ENCODE peak calls at places on chromosomes 16 and 17, in nine cellular contexts. One of them, this sample, is unnamed.

GRCh38 chr16:50697881-50698767 is 4.7 kb downstream of the NOD2 start:
- DNase-seq in mesenchymal stem cell: peak; percentile 61
- DNase-seq in HCT116: no peak
- DNase-seq in neuronal stem cell: no peak
- DNase-seq in mesendoderm: no peak
- DNase-seq in IMR-90: peak; percentile 46
- DNase-seq in fibroblast of lung: peak; percentile 36
- DNase-seq in GM12878: peak; percentile 65
- DNase-seq in H9: no peak
- DNase-seq in this sample: peak; percentile 51

GRCh38 chr16:2026461-2027023 is at the start of gene NHERF2:
- DNase-seq in mesenchymal stem cell: peak; percentile 40
- DNase-seq in HCT116: no peak
- DNase-seq in neuronal stem cell: no peak
- DNase-seq in mesendoderm: no peak
- DNase-seq in IMR-90: no peak
- DNase-seq in fibroblast of lung: no peak
- DNase-seq in GM12878: no peak
- DNase-seq in H9: no peak
- DNase-seq in this sample: peak; percentile 32

GRCh38 chr17:3683054-3683511 is 12.9 kb downstream of the P2RX5 start:
- DNase-seq in mesenchymal stem cell: peak; percentile 35
- DNase-seq in HCT116: peak; percentile 53
- DNase-seq in neuronal stem cell: no peak
- DNase-seq in mesendoderm: peak; percentile 81
- DNase-seq in IMR-90: no peak
- DNase-seq in fibroblast of lung: no peak
- DNase-seq in GM12878: peak; percentile 48
- DNase-seq in H9: peak; percentile 84
- DNase-seq in this sample: peak; percentile 68

GRCh38 chr16:67594956-67595355 is 32.6 kb downstream of the CTCF start:
- DNase-seq in mesenchymal stem cell: peak; percentile 13
- DNase-seq in HCT116: no peak
- DNase-seq in neuronal stem cell: no peak
- DNase-seq in mesendoderm: peak; percentile 22
- DNase-seq in IMR-90: peak; percentile 68
- DNase-seq in fibroblast of lung: peak; percentile 40
- DNase-seq in GM12878: no peak
- DNase-seq in H9: no peak
- DNase-seq in this sample: no peak

GRCh38 chr16:79436885-79437284 is 163.7 kb downstream of the MAF start:
- DNase-seq in mesenchymal stem cell: no peak
- DNase-seq in HCT116: no peak
- DNase-seq in neuronal stem cell: no peak
- DNase-seq in mesendoderm: no peak
- DNase-seq in IMR-90: no peak
- DNase-seq in fibroblast of lung: no peak
- DNase-seq in GM12878: no peak
- DNase-seq in H9: no peak
- DNase-seq in this sample: no peak

GRCh38 chr17:67549787-67550186 is 167.9 kb upstream of the NOL11 start:
- DNase-seq in mesenchymal stem cell: no peak
- DNase-seq in HCT116: no peak
- DNase-seq in neuronal stem cell: no peak
- DNase-seq in mesendoderm: no peak
- DNase-seq in IMR-90: no peak
- DNase-seq in fibroblast of lung: no peak
- DNase-seq in GM12878: no peak
- DNase-seq in H9: peak; percentile 31
- DNase-seq in this sample: no peak

GRCh38 chr17:46002311-46002972 is 3.4 kb downstream of the STH start:
- DNase-seq in mesenchymal stem cell: peak; percentile 63
- DNase-seq in HCT116: peak; percentile 43
- DNase-seq in neuronal stem cell: peak; percentile 73
- DNase-seq in mesendoderm: peak; percentile 74
- DNase-seq in IMR-90: peak; percentile 51
- DNase-seq in fibroblast of lung: peak; percentile 58
- DNase-seq in GM12878: peak; percentile 16
- DNase-seq in H9: peak; percentile 86
- DNase-seq in this sample: peak; percentile 56

GRCh38 chr17:77577491-77577890 is 381.0 kb upstream of the TNRC6C start:
- DNase-seq in mesenchymal stem cell: no peak
- DNase-seq in HCT116: no peak
- DNase-seq in neuronal stem cell: no peak
- DNase-seq in mesendoderm: no peak
- DNase-seq in IMR-90: no peak
- DNase-seq in fibroblast of lung: no peak
- DNase-seq in GM12878: no peak
- DNase-seq in H9: no peak
- DNase-seq in this sample: no peak

GRCh38 chr16:19046062-19046461 is 21.4 kb upstream of the COQ7 start:
- DNase-seq in mesenchymal stem cell: no peak
- DNase-seq in HCT116: no peak
- DNase-seq in neuronal stem cell: no peak
- DNase-seq in mesendoderm: no peak
- DNase-seq in IMR-90: no peak
- DNase-seq in fibroblast of lung: no peak
- DNase-seq in GM12878: no peak
- DNase-seq in H9: no peak
- DNase-seq in this sample: no peak

GRCh38 chr17:81909231-81909630 is 2.0 kb downstream of the PCYT2 start:
- DNase-seq in mesenchymal stem cell: no peak
- DNase-seq in HCT116: no peak
- DNase-seq in neuronal stem cell: no peak
- DNase-seq in mesendoderm: no peak
- DNase-seq in IMR-90: no peak
- DNase-seq in fibroblast of lung: no peak
- DNase-seq in GM12878: no peak
- DNase-seq in H9: no peak
- DNase-seq in this sample: no peak

GRCh38 chr16:525520-526180 is 1.9 kb upstream of the CAPN15 start:
- DNase-seq in mesenchymal stem cell: peak; percentile 95
- DNase-seq in HCT116: peak; percentile 57
- DNase-seq in neuronal stem cell: no peak
- DNase-seq in mesendoderm: peak; percentile 67
- DNase-seq in IMR-90: peak; percentile 92
- DNase-seq in fibroblast of lung: peak; percentile 75
- DNase-seq in GM12878: peak; percentile 62
- DNase-seq in H9: no peak
- DNase-seq in this sample: no peak

GRCh38 chr16:30342751-30343490 is 12.2 kb downstream of the CD2BP2 start:
- DNase-seq in mesenchymal stem cell: no peak
- DNase-seq in HCT116: no peak
- DNase-seq in neuronal stem cell: no peak
- DNase-seq in mesendoderm: no peak
- DNase-seq in IMR-90: no peak
- DNase-seq in fibroblast of lung: no peak
- DNase-seq in GM12878: no peak
- DNase-seq in H9: peak; percentile 23
- DNase-seq in this sample: no peak

GRCh38 chr17:7281953-7282751 is 634 bp downstream of the SLC2A4 start:
- DNase-seq in mesenchymal stem cell: no peak
- DNase-seq in HCT116: no peak
- DNase-seq in neuronal stem cell: no peak
- DNase-seq in mesendoderm: no peak
- DNase-seq in IMR-90: no peak
- DNase-seq in fibroblast of lung: no peak
- DNase-seq in GM12878: no peak
- DNase-seq in H9: peak; percentile 64
- DNase-seq in this sample: no peak

GRCh38 chr17:7279453-7279852 is 2.1 kb upstream of the SLC2A4 start:
- DNase-seq in mesenchymal stem cell: no peak
- DNase-seq in HCT116: no peak
- DNase-seq in neuronal stem cell: no peak
- DNase-seq in mesendoderm: no peak
- DNase-seq in IMR-90: no peak
- DNase-seq in fibroblast of lung: no peak
- DNase-seq in GM12878: no peak
- DNase-seq in H9: no peak
- DNase-seq in this sample: no peak

GRCh38 chr17:7281074-7281952 is at the start of gene SLC2A4:
- DNase-seq in mesenchymal stem cell: peak; percentile 96
- DNase-seq in HCT116: peak; percentile 95
- DNase-seq in neuronal stem cell: peak; percentile 99
- DNase-seq in mesendoderm: peak; percentile 99
- DNase-seq in IMR-90: peak; percentile 90
- DNase-seq in fibroblast of lung: peak; percentile 93
- DNase-seq in GM12878: peak; percentile 41
- DNase-seq in H9: peak; percentile 99
- DNase-seq in this sample: peak; percentile 95

GRCh38 chr17:7282752-7283321 is 1.3 kb downstream of the SLC2A4 start:
- DNase-seq in mesenchymal stem cell: no peak
- DNase-seq in HCT116: no peak
- DNase-seq in neuronal stem cell: no peak
- DNase-seq in mesendoderm: no peak
- DNase-seq in IMR-90: no peak
- DNase-seq in fibroblast of lung: peak; percentile 22
- DNase-seq in GM12878: no peak
- DNase-seq in H9: no peak
- DNase-seq in this sample: no peak

DNA sequence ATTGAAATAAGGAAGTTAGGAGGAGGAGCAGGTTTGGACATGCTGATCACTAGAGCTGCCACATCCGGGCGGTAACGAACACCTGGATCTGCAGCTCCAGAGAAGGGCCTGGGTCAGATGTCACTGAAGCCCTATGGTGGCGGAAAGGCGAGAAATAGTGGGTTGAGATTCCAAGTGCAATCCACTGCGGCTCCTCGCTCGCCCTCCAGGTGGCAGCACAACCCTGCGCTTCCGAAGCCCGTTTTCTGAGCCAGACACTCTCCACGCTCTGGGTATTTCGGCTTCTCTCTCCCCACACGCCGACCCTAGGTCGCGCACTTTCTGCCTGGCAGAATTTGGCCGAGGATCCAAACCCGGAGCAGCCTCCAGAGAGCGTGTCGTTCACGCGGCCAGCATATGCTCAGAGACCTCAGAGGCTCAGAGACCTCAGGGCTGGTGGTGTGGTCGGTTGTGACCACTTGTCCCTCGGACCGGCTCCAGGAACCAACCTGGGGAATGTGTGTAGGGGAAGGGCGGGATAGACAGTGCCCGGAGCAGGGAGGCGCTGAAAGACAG is 922 bp upstream of the SLC2A4 start:
- DNase-seq in mesenchymal stem cell: peak; percentile 86
- DNase-seq in HCT116: peak; percentile 70
- DNase-seq in neuronal stem cell: peak; percentile 91
- DNase-seq in mesendoderm: peak; percentile 94
- DNase-seq in IMR-90: peak; percentile 68
- DNase-seq in fibroblast of lung: peak; percentile 78
- DNase-seq in GM12878: peak; percentile 40
- DNase-seq in H9: peak; percentile 98
- DNase-seq in this sample: peak; percentile 86
- H3K9ac ChIP-seq in mesenchymal stem cell: peak overlapping the region; percentile 77
- H3K9ac ChIP-seq in HCT116: peak overlapping the region; percentile 93
- H3K9ac ChIP-seq in neuronal stem cell: no peak overlapping the region
- H3K9ac ChIP-seq in mesendoderm: peak overlapping the region; percentile 30
- H3K9ac ChIP-seq in IMR-90: no peak overlapping the region
- H3K9ac ChIP-seq in fibroblast of lung: peak overlapping the region; percentile 53
- H3K9ac ChIP-seq in GM12878: no peak overlapping the region
- H3K9ac ChIP-seq in H9: no peak overlapping the region
- H3K9ac ChIP-seq in this sample: peak overlapping the region; percentile 13

GRCh38 chr17:41777579-41778188 is 8.8 kb downstream of the JUP start:
- DNase-seq in mesenchymal stem cell: peak; percentile 92
- DNase-seq in HCT116: no peak
- DNase-seq in neuronal stem cell: no peak
- DNase-seq in mesendoderm: peak; percentile 40
- DNase-seq in IMR-90: peak; percentile 96
- DNase-seq in fibroblast of lung: peak; percentile 98
- DNase-seq in GM12878: no peak
- DNase-seq in H9: no peak
- DNase-seq in this sample: no peak
- H3K4me1 ChIP-seq in mesenchymal stem cell: peaks cover 71% of the 10 kb centered on the region
- H3K4me1 ChIP-seq in HCT116: peaks cover 91% of the 10 kb centered on the region
- H3K4me1 ChIP-seq in neuronal stem cell: peaks cover 44% of the 10 kb centered on the region
- H3K4me1 ChIP-seq in mesendoderm: peaks cover 15% of the 10 kb centered on the region
- H3K4me1 ChIP-seq in IMR-90: peaks cover 34% of the 10 kb centered on the region
- H3K4me1 ChIP-seq in fibroblast of lung: peaks cover 19% of the 10 kb centered on the region
- H3K4me1 ChIP-seq in GM12878: no peaks in the 10 kb centered on the region
- H3K4me1 ChIP-seq in H9: peaks cover 2% of the 10 kb centered on the region
- H3K4me1 ChIP-seq in this sample: no peaks in the 10 kb centered on the region

GRCh38 chr17:21353326-21354010 is 22.7 kb upstream of the KCNJ12 start:
- DNase-seq in mesenchymal stem cell: no peak
- DNase-seq in HCT116: no peak
- DNase-seq in neuronal stem cell: no peak
- DNase-seq in mesendoderm: no peak
- DNase-seq in IMR-90: no peak
- DNase-seq in fibroblast of lung: peak; percentile 3
- DNase-seq in GM12878: no peak
- DNase-seq in H9: no peak
- DNase-seq in this sample: no peak

GRCh38 chr17:21351366-21352065 is 24.6 kb upstream of the KCNJ12 start:
- DNase-seq in mesenchymal stem cell: no peak
- DNase-seq in HCT116: no peak
- DNase-seq in neuronal stem cell: no peak
- DNase-seq in mesendoderm: no peak
- DNase-seq in IMR-90: no peak
- DNase-seq in fibroblast of lung: no peak
- DNase-seq in GM12878: no peak
- DNase-seq in H9: no peak
- DNase-seq in this sample: no peak

GRCh38 chr17:21352221-21352980 is 23.8 kb upstream of the KCNJ12 start:
- DNase-seq in mesenchymal stem cell: no peak
- DNase-seq in HCT116: no peak
- DNase-seq in neuronal stem cell: no peak
- DNase-seq in mesendoderm: no peak
- DNase-seq in IMR-90: no peak
- DNase-seq in fibroblast of lung: no peak
- DNase-seq in GM12878: no peak
- DNase-seq in H9: no peak
- DNase-seq in this sample: no peak

GRCh38 chr17:21354796-21355385 is 21.3 kb upstream of the KCNJ12 start:
- DNase-seq in mesenchymal stem cell: no peak
- DNase-seq in HCT116: no peak
- DNase-seq in neuronal stem cell: no peak
- DNase-seq in mesendoderm: no peak
- DNase-seq in IMR-90: no peak
- DNase-seq in fibroblast of lung: no peak
- DNase-seq in GM12878: no peak
- DNase-seq in H9: no peak
- DNase-seq in this sample: no peak

DNA sequence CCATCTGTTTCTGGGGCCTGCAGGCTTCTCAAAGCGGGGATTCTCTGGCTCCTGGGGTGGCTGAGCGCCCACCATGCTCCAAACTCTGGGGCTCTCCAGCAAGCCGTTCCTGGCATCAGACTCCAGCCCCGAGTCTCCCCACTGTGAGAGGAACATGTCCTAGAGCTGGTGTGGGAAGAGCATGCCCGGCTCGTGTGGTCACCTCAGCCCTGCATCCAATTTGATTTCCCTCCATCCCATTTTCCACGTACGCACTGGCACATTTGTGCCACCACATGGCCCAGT is 23.2 kb upstream of the KCNJ12 start:
- DNase-seq in mesenchymal stem cell: no peak
- DNase-seq in HCT116: no peak
- DNase-seq in neuronal stem cell: no peak
- DNase-seq in mesendoderm: no peak
- DNase-seq in IMR-90: no peak
- DNase-seq in fibroblast of lung: no peak
- DNase-seq in GM12878: no peak
- DNase-seq in H9: no peak
- DNase-seq in this sample: no peak
- H3K9ac ChIP-seq in mesenchymal stem cell: no peak overlapping the region
- H3K9ac ChIP-seq in HCT116: no peak overlapping the region
- H3K9ac ChIP-seq in neuronal stem cell: no peak overlapping the region
- H3K9ac ChIP-seq in mesendoderm: no peak overlapping the region
- H3K9ac ChIP-seq in IMR-90: no peak overlapping the region
- H3K9ac ChIP-seq in fibroblast of lung: no peak overlapping the region
- H3K9ac ChIP-seq in GM12878: no peak overlapping the region
- H3K9ac ChIP-seq in H9: no peak overlapping the region
- H3K9ac ChIP-seq in this sample: no peak overlapping the region

GRCh38 chr16:17348042-17348783 is 122.5 kb downstream of the XYLT1 start:
- DNase-seq in mesenchymal stem cell: no peak
- DNase-seq in HCT116: no peak
- DNase-seq in neuronal stem cell: no peak
- DNase-seq in mesendoderm: no peak
- DNase-seq in IMR-90: no peak
- DNase-seq in fibroblast of lung: no peak
- DNase-seq in GM12878: no peak
- DNase-seq in H9: no peak
- DNase-seq in this sample: no peak
- H3K4me1 ChIP-seq in mesenchymal stem cell: no peaks in the 10 kb centered on the region
- H3K4me1 ChIP-seq in HCT116: no peaks in the 10 kb centered on the region
- H3K4me1 ChIP-seq in neuronal stem cell: no peaks in the 10 kb centered on the region
- H3K4me1 ChIP-seq in mesendoderm: no peaks in the 10 kb centered on the region
- H3K4me1 ChIP-seq in IMR-90: peaks cover 3% of the 10 kb centered on the region
- H3K4me1 ChIP-seq in fibroblast of lung: peaks cover 2% of the 10 kb centered on the region
- H3K4me1 ChIP-seq in GM12878: peaks cover 44% of the 10 kb centered on the region
- H3K4me1 ChIP-seq in H9: no peaks in the 10 kb centered on the region
- H3K4me1 ChIP-seq in this sample: peaks cover 44% of the 10 kb centered on the region